ENCODE peak calls at places on chromosomes 12 and 14, in five cellular contexts. Z is A549, H is fibroblast of lung, J is uterus, I is HEK293T. O is an unnamed sample.

GRCh38 chr12:12492547-12492946 is 70.1 kb downstream of the DUSP16 start:
- DNase-seq in Z (no peak), J (no peak), I (no peak), H (no peak), O (no peak)

GRCh38 chr12:97801471-97802045 is 339.0 kb downstream of the RMST start:
- DNase-seq in J (no peak), H (no peak), I (no peak), Z (no peak), O (no peak)

GRCh38 chr14:92937229-92937937 is 14.4 kb downstream of the CHGA start:
- DNase-seq in J (no peak), I (no peak), H (no peak), Z (peak), O (no peak)

GRCh38 chr12:54154708-54155316 is 34.0 kb downstream of the SMUG1 start:
- DNase-seq in I (no peak), H (no peak), J (no peak), Z (no peak), O (peak)

GRCh38 chr14:30966415-30967363 is 58.8 kb upstream of the AP4S1 start:
- DNase-seq in I (no peak), J (no peak), H (no peak), Z (peak), O (no peak)

GRCh38 chr14:70955543-70956480 is 48.6 kb downstream of the PCNX1 start:
- DNase-seq in I (peak), Z (peak), J (no peak), H (peak), O (peak)

GRCh38 chr14:23379331-23380196 is 2.7 kb downstream of the CMTM5 start:
- DNase-seq in H (peak), I (peak), Z (peak), J (peak), O (peak)

GRCh38 chr12:93348568-93349435 is 28.9 kb upstream of the NUDT4 start:
- DNase-seq in H (no peak), I (no peak), Z (no peak), J (no peak), O (no peak)

GRCh38 chr14:76203086-76204001 is 51.6 kb downstream of the GPATCH2L start:
- DNase-seq in Z (peak), J (peak), H (peak), I (no peak), O (peak)

GRCh38 chr12:52947738-52948423 is 1.0 kb upstream of the KRT18 start:
- DNase-seq in Z (no peak), J (no peak), H (no peak), I (no peak), O (peak)

GRCh38 chr12:34186492-34186891 is 164.2 kb downstream of the ALG10 start:
- DNase-seq in J (no peak), Z (no peak), I (no peak), H (no peak), O (no peak)

GRCh38 chr14:57848353-57848752 is 17.5 kb downstream of the SLC35F4 start:
- DNase-seq in H (no peak), I (no peak), Z (no peak), J (no peak), O (peak)

GRCh38 chr12:127147724-127148123 is 1119.2 kb upstream of the TMEM132C start:
- DNase-seq in I (no peak), Z (no peak), H (no peak), J (no peak), O (no peak)

GRCh38 chr12:92912052-92912451 is 17.0 kb downstream of the EEA1 start:
- DNase-seq in Z (no peak), H (peak), I (no peak), J (no peak), O (peak)

GRCh38 chr12:108731866-108732461 is 646 bp upstream of the CORO1C start:
- DNase-seq in H (peak), I (peak), J (peak), Z (peak), O (peak)

GRCh38 chr12:579450-580110 is 83.7 kb downstream of the NINJ2 start:
- DNase-seq in J (no peak), H (no peak), Z (no peak), I (no peak), O (no peak)

GRCh38 chr12:92505373-92506340 is 197.1 kb upstream of the PLEKHG7 start:
- DNase-seq in H (peak), I (no peak), J (peak), Z (no peak), O (no peak)

GRCh38 chr12:110269622-110270124 is 11.4 kb upstream of the ATP2A2 start:
- DNase-seq in Z (peak), J (peak), H (peak), I (no peak), O (peak)

GRCh38 chr12:93616584-93617101 is 44.2 kb downstream of the SOCS2 start:
- DNase-seq in I (no peak), J (no peak), Z (peak), H (peak), O (peak)

O was measured in osteoblast.